ENCODE peak calls at places on chromosome 17, in nine cellular contexts. L is T-helper 17 cell; H is HAP-1; C is activated effector memory CD4-positive, alpha-beta T cell treated with anti-CD3 and anti-CD28 coated beads, Interleukin-2, amount 50 U/mL, for 16 hours; J is ACHN; M is ovary; N is NCI-H345; Z is brain pericyte; D is activated CD4-positive, alpha-beta T cell treated with anti-CD3 and anti-CD28 coated beads for 24 hours. U is an unnamed sample.

GRCh38 chr17:18084256-18084655 is 3.5 kb upstream of the DRG2 start:
- DNase-seq in L (no peak), H (no peak), C (no peak), J (no peak), M (no peak), N (no peak), Z (no peak), D (no peak), U (no peak)

GRCh38 chr17:69474171-69474831 is 59.8 kb downstream of the MAP2K6 start:
- DNase-seq in L (no peak), H (peak; percentile 11), C (no peak), J (peak; percentile 37), M (no peak), N (no peak), Z (no peak), D (no peak), U (peak; percentile 23)

GRCh38 chr17:51997723-51998122 is 160.8 kb downstream of the CA10 start:
- DNase-seq in L (no peak), H (no peak), C (no peak), J (no peak), M (no peak), N (peak; percentile 71), Z (no peak), D (no peak), U (no peak)

GRCh38 chr17:63024716-63025115 is 58.7 kb downstream of the TANC2 start:
- DNase-seq in L (no peak), H (no peak), C (no peak), J (no peak), M (no peak), N (no peak), Z (no peak), D (no peak), U (no peak)

GRCh38 chr17:38511126-38512108 is 83.2 kb downstream of the ARHGAP23 start:
- DNase-seq in L (no peak), H (no peak), C (no peak), J (peak; percentile 60), M (peak; percentile 55), N (no peak), Z (no peak), D (no peak), U (no peak)

GRCh38 chr17:57121308-57122042 is 36.4 kb downstream of the AKAP1 start:
- DNase-seq in L (no peak), H (no peak), C (no peak), J (peak; percentile 60), M (peak; percentile 67), N (no peak), Z (no peak), D (no peak), U (peak; percentile 51)

GRCh38 chr17:57406131-57406980 is 150.0 kb downstream of the MSI2 start:
- DNase-seq in L (no peak), H (peak; percentile 99), C (no peak), J (no peak), M (peak; percentile 63), N (no peak), Z (no peak), D (no peak), U (peak; percentile 98)

GRCh38 chr17:50213026-50214015 is 11.9 kb upstream of the COL1A1 start:
- DNase-seq in L (no peak), H (no peak), C (peak; percentile 64), J (peak; percentile 53), M (peak; percentile 31), N (peak; percentile 35), Z (no peak), D (peak; percentile 16), U (no peak)

GRCh38 chr17:206941-207560 is 25.6 kb upstream of the DOC2B start:
- DNase-seq in L (no peak), H (no peak), C (no peak), J (no peak), M (no peak), N (no peak), Z (no peak), D (no peak), U (no peak)

GRCh38 chr17:19386974-19387920 is at the start of gene MFAP4:
- DNase-seq in L (no peak), H (no peak), C (no peak), J (no peak), M (peak; percentile 89), N (no peak), Z (peak; percentile 57), D (no peak), U (no peak)

GRCh38 chr17:59365383-59365981 is 34.0 kb downstream of the YPEL2 start:
- DNase-seq in L (no peak), H (no peak), C (no peak), J (no peak), M (no peak), N (no peak), Z (no peak), D (no peak), U (peak; percentile 84)

GRCh38 chr17:1783834-1784611 is 22.2 kb downstream of the SERPINF1 start:
- DNase-seq in L (no peak), H (no peak), C (peak; percentile 56), J (peak; percentile 62), M (peak; percentile 84), N (no peak), Z (no peak), D (no peak), U (no peak)

GRCh38 chr17:55632236-55632635 is 90.4 kb downstream of the TMEM100 start:
- DNase-seq in L (no peak), H (no peak), C (no peak), J (no peak), M (no peak), N (no peak), Z (no peak), D (no peak), U (no peak)

GRCh38 chr17:4433515-4434031 is at the start of gene SPNS3:
- DNase-seq in L (no peak), H (no peak), C (peak; percentile 67), J (no peak), M (no peak), N (no peak), Z (no peak), D (no peak), U (no peak)

GRCh38 chr17:36195474-36196098 is 972 bp downstream of the CCL3L1 start:
- DNase-seq in L (no peak), H (no peak), C (no peak), J (no peak), M (no peak), N (no peak), Z (no peak), D (no peak), U (no peak)

GRCh38 chr17:61294777-61295176 is 104.9 kb upstream of the TBX2 start:
- DNase-seq in L (no peak), H (no peak), C (no peak), J (peak; percentile 52), M (no peak), N (no peak), Z (no peak), D (no peak), U (no peak)

GRCh38 chr17:44217738-44218343 is 1.6 kb downstream of the UBTF start:
- DNase-seq in L (no peak), H (no peak), C (peak; percentile 74), J (no peak), M (no peak), N (no peak), Z (no peak), D (no peak), U (no peak)

GRCh38 chr17:42781639-42782401 is 1.4 kb downstream of the WNK4 start:
- DNase-seq in L (no peak), H (no peak), C (no peak), J (no peak), M (peak; percentile 43), N (no peak), Z (no peak), D (no peak), U (no peak)

GRCh38 chr17:65984299-65984698 is 207.6 kb downstream of the CEP112 start:
- DNase-seq in L (no peak), H (no peak), C (no peak), J (no peak), M (no peak), N (no peak), Z (no peak), D (no peak), U (no peak)

GRCh38 chr17:78912082-78912481 is 9.1 kb upstream of the CEP295NL start:
- DNase-seq in L (no peak), H (no peak), C (no peak), J (no peak), M (no peak), N (no peak), Z (no peak), D (no peak), U (no peak)

GRCh38 chr17:38912221-38912813 is 13.1 kb upstream of the LASP1NB start:
- DNase-seq in L (no peak), H (no peak), C (peak; percentile 61), J (no peak), M (peak; percentile 92), N (no peak), Z (no peak), D (no peak), U (no peak)

GRCh38 chr17:57274162-57274561 is 17.8 kb downstream of the MSI2 start:
- DNase-seq in L (no peak), H (no peak), C (no peak), J (no peak), M (no peak), N (no peak), Z (no peak), D (no peak), U (no peak)

GRCh38 chr17:80422981-80423380 is 8.0 kb downstream of the ENDOV start:
- DNase-seq in L (no peak), H (no peak), C (peak; percentile 43), J (no peak), M (no peak), N (no peak), Z (no peak), D (no peak), U (no peak)

GRCh38 chr17:74981979-74982662 is 5.3 kb upstream of the CDR2L start:
- DNase-seq in L (peak; percentile 71), H (peak; percentile 77), C (peak; percentile 93), J (peak; percentile 70), M (peak; percentile 69), N (peak; percentile 92), Z (no peak), D (peak; percentile 71), U (peak; percentile 78)

GRCh38 chr17:40760105-40761016 is 5.2 kb upstream of the KRT25 start:
- DNase-seq in L (no peak), H (no peak), C (no peak), J (no peak), M (no peak), N (no peak), Z (no peak), D (no peak), U (no peak)

GRCh38 chr17:17732892-17733670 is 51.8 kb downstream of the RAI1 start:
- DNase-seq in L (no peak), H (no peak), C (no peak), J (peak; percentile 56), M (no peak), N (no peak), Z (no peak), D (no peak), U (no peak)

GRCh38 chr17:78884148-78884870 is 18.7 kb downstream of the CEP295NL start:
- DNase-seq in L (no peak), H (no peak), C (no peak), J (peak; percentile 38), M (no peak), N (no peak), Z (no peak), D (no peak), U (no peak)

GRCh38 chr17:73030501-73030911 is 62.0 kb downstream of the SLC39A11 start:
- DNase-seq in L (no peak), H (no peak), C (no peak), J (no peak), M (no peak), N (no peak), Z (no peak), D (no peak), U (no peak)